ENCODE peak calls at places on chromosomes 11 and 22, in six cellular contexts. L is spleen, C is IMR-90, S is body of pancreas, F is heart left ventricle, O is GM12878. H is an unnamed sample.

GRCh38 chr22:29117799-29118477 is 45.1 kb downstream of the KREMEN1 start:
- DNase-seq in L (no peak), C (peak), S (no peak), F (no peak), O (no peak), H (no peak)

GRCh38 chr22:29916007-29916544 is 33.1 kb downstream of the MTMR3 start:
- DNase-seq in L (no peak), C (peak), S (no peak), F (no peak), O (no peak), H (no peak)

GRCh38 chr11:104161751-104162450 is 2.0 kb downstream of the PDGFD start:
- DNase-seq in L (no peak), C (peak), S (no peak), F (no peak), O (no peak), H (no peak)

GRCh38 chr22:38230108-38230825 is 28.5 kb downstream of the MAFF start:
- DNase-seq in L (no peak), C (no peak), S (peak), F (no peak), O (no peak), H (no peak)

GRCh38 chr22:40071720-40072119 is 77.0 kb downstream of the FAM83F start:
- DNase-seq in L (no peak), C (no peak), S (no peak), F (no peak), O (no peak), H (no peak)

GRCh38 chr11:93143186-93143585 is 54.6 kb downstream of the SLC36A4 start:
- DNase-seq in L (no peak), C (peak), S (no peak), F (no peak), O (no peak), H (no peak)

GRCh38 chr22:28783786-28784671 is 11.5 kb downstream of the CCDC117 start:
- DNase-seq in L (no peak), C (peak), S (no peak), F (no peak), O (no peak), H (no peak)

GRCh38 chr22:41940853-41941765 is 5.8 kb downstream of the CENPM start:
- DNase-seq in L (peak), C (peak), S (peak), F (peak), O (no peak), H (no peak)

GRCh38 chr11:121249039-121249663 is 43.4 kb upstream of the SC5D start:
- DNase-seq in L (no peak), C (peak), S (no peak), F (no peak), O (no peak), H (no peak)

GRCh38 chr22:49825436-49825835 is 2.2 kb downstream of the BRD1 start:
- DNase-seq in L (no peak), C (peak), S (no peak), F (no peak), O (no peak), H (no peak)

GRCh38 chr11:10716122-10716521 is 22.6 kb upstream of the IRAG1 start:
- DNase-seq in L (no peak), C (peak), S (no peak), F (no peak), O (no peak), H (no peak)

GRCh38 chr11:114263510-114264170 is 32.6 kb upstream of the NNMT start:
- DNase-seq in L (no peak), C (no peak), S (no peak), F (no peak), O (no peak), H (no peak)

GRCh38 chr11:117820516-117820915 is 4.0 kb downstream of the FXYD2 start:
- DNase-seq in L (peak), C (no peak), S (no peak), F (no peak), O (no peak), H (no peak)

GRCh38 chr11:123103326-123103980 is 41.5 kb upstream of the HSPA8 start:
- DNase-seq in L (no peak), C (peak), S (peak), F (peak), O (no peak), H (no peak)

GRCh38 chr11:35618497-35619029 is 303 bp downstream of the FJX1 start:
- DNase-seq in L (peak), C (peak), S (peak), F (peak), O (no peak), H (no peak)

GRCh38 chr11:131275580-131275979 is 94.8 kb upstream of the NTM start:
- DNase-seq in L (no peak), C (no peak), S (no peak), F (no peak), O (no peak), H (no peak)

GRCh38 chr11:120228794-120229384 is 11.1 kb upstream of the POU2F3 start:
- DNase-seq in L (no peak), C (no peak), S (no peak), F (no peak), O (no peak), H (no peak)

GRCh38 chr22:35961480-35961902 is 67.1 kb downstream of the RBFOX2 start:
- DNase-seq in L (no peak), C (peak), S (peak), F (peak), O (no peak), H (no peak)

GRCh38 chr11:76214186-76214585 is 7.9 kb upstream of the WNT11 start:
- DNase-seq in L (no peak), C (no peak), S (no peak), F (no peak), O (no peak), H (no peak)

GRCh38 chr11:31397239-31397834 is 27.7 kb downstream of the DNAJC24 start:
- DNase-seq in L (no peak), C (peak), S (no peak), F (no peak), O (no peak), H (no peak)

GRCh38 chr22:25602924-25603323 is 38.4 kb downstream of the GRK3 start:
- DNase-seq in L (no peak), C (no peak), S (no peak), F (no peak), O (no peak), H (no peak)

GRCh38 chr11:17846852-17847453 is 112.4 kb downstream of the KCNC1 start:
- DNase-seq in L (no peak), C (peak), S (no peak), F (peak), O (no peak), H (no peak)

GRCh38 chr22:42856179-42856864 is 751 bp downstream of the ARFGAP3 start:
- DNase-seq in L (peak), C (peak), S (peak), F (peak), O (no peak), H (no peak)

GRCh38 chr11:15227011-15227410 is 112.3 kb downstream of the INSC start:
- DNase-seq in L (no peak), C (no peak), S (no peak), F (no peak), O (no peak), H (no peak)

GRCh38 chr11:117517097-117517496 is 189.4 kb downstream of the CEP164 start:
- DNase-seq in L (no peak), C (no peak), S (no peak), F (no peak), O (no peak), H (no peak)

GRCh38 chr22:23067023-23067650 is 3.2 kb upstream of the GNAZ start:
- DNase-seq in L (peak), C (no peak), S (peak), F (peak), O (no peak), H (no peak)

GRCh38 chr11:115741376-115741775 is 237.2 kb upstream of the CADM1 start:
- DNase-seq in L (no peak), C (no peak), S (no peak), F (no peak), O (no peak), H (no peak)

GRCh38 chr11:47149781-47150180 is 26.9 kb downstream of the ARFGAP2 start:
- DNase-seq in L (no peak), C (no peak), S (no peak), F (no peak), O (no peak), H (no peak)

GRCh38 chr11:19819148-19819547 is 106.5 kb downstream of the NAV2 start:
- DNase-seq in L (no peak), C (no peak), S (no peak), F (no peak), O (no peak), H (no peak)

GRCh38 chr11:124446926-124447325 is 1.4 kb upstream of the OR8B8 start:
- DNase-seq in L (no peak), C (peak), S (no peak), F (no peak), O (no peak), H (no peak)

GRCh38 chr11:58058276-58059010 is 27.7 kb downstream of the OR6Q1 start:
- DNase-seq in L (no peak), C (no peak), S (peak), F (no peak), O (no peak), H (no peak)

GRCh38 chr22:49657275-49657973 is 170.2 kb downstream of the BRD1 start:
- DNase-seq in L (peak), C (no peak), S (peak), F (peak), O (peak), H (peak)

GRCh38 chr22:25824828-25825474 is 83.0 kb downstream of the MYO18B start:
- DNase-seq in L (no peak), C (no peak), S (no peak), F (no peak), O (no peak), H (no peak)

GRCh38 chr11:95790933-95791247 is 592 bp downstream of the CEP57 start:
- DNase-seq in L (no peak), C (peak), S (peak), F (peak), O (peak), H (peak)

GRCh38 chr11:12128191-12128841 is 17.9 kb downstream of the MICAL2 start:
- DNase-seq in L (no peak), C (no peak), S (no peak), F (no peak), O (no peak), H (no peak)

GRCh38 chr11:119206512-119207299 is 567 bp downstream of the CBL start:
- DNase-seq in L (peak), C (no peak), S (peak), F (peak), O (no peak), H (peak)

GRCh38 chr22:31211862-31212730 is at the start of gene LIMK2:
- DNase-seq in L (peak), C (peak), S (peak), F (peak), O (peak), H (peak)
- TF ChIP-seq POLR2A in L (peak), C (no peak), S (peak), F (no peak), O (peak), H (no peak)

DNA sequence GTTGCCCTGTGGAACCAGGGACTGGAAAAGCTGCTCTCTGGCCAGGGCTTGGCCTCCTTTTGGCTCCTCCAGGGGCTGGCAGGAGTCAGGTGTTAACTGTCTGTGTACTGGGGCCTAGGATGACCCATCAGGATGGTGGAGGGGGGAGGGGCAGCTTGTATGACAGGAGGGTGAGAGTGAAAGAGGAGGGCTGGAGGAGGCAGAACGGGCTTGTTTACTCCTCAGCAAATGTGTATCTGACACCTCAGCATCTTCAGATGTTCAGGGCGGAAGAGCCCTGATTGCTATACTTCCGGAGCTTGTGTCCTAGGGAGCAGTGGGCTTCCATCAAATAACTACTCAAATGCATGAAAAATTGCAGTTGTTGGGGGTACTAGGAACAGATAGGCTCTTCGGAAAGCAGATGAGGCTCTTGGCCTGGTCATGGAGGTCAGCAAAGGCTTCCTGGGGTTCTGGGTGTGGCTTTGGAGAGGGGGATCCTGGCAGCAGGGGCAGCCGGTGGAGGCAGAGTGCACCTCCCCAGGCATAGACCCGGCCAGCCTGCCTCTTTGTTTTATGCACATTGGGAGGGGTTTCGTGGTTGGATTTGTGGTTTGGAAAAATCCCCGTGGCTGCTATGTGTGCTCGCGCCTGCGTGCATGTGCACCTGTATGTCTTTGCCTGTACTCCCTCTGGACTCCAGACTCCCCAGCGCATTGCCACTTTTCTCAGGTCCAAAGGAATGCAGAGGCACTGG is 31.2 kb downstream of the CD82 start:
- DNase-seq in L (no peak), C (no peak), S (no peak), F (no peak), O (peak), H (no peak)
- TF ChIP-seq POLR2A in L (no peak), C (no peak), S (no peak), F (no peak), O (peak), H (no peak)

DNA sequence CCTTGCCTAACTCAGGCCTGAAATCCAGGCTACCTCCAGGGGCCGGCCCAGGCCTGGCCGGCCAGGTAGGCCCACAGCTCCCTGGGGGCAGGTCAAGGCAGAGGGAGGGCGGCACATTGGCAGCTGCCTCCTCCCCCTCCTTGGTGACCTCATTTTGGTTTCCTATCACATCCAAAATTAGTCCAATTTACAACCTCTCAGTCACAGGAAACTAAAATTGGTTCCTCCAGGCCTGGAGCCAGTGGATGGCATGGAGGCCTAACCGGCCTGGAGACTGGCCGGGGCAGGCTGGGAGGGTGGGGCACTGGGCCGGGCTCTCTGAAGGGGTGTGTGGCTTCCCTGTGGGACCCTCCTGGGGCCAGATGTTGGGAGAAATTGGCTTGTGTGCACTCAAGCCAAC is 35.9 kb downstream of the LRRC10B start:
- DNase-seq in L (no peak), C (no peak), S (no peak), F (no peak), O (no peak), H (no peak)
- TF ChIP-seq POLR2A in L (no peak), C (no peak), S (no peak), F (no peak), O (no peak), H (no peak)

DNA sequence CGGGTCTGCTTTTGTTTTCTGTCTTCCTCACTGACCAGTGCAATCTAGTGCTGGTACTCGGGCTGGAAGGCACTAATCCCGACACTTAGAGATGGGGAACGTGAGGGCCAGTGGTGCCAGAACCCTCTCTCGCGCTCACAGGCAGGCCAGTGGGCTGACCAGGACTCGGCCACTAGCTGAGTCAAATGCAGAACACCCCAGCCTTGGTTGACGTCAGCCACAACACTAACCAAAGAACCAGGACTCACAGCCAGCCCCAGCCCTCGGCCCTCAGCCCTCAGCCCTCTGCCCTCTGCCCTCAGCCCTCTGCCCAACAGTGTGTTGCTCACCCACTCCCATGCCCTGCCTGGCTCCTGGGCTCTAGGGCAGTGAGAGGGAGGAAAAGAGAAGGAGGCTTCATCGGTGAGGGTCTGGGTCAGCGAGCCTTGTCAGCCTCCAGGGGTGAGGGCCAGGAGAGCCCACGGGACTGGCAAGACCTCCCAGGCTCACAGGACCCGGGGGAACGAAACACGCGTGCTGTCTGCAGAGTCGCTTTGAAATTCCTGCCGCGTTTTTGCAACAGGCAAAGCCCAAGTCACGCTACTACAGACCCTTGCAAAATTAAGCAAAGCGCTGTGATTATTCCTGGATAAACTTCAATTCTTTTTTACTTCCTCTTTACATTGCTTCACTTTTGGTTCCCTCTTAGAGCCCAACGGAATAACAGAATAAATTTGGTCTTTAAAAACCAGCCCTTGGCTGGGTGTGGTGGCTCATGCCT is 27.5 kb downstream of the KIAA0930 start:
- DNase-seq in L (peak), C (peak), S (no peak), F (peak), O (no peak), H (no peak)
- TF ChIP-seq POLR2A in L (no peak), C (peak), S (no peak), F (no peak), O (no peak), H (no peak)